ENCODE peak calls at places on chromosomes 7 and 10, in seven cellular contexts. L, J, O, M, Y, W and D are unnamed samples.

GRCh38 chr7:38105874-38106483 is 72.1 kb upstream of the STARD3NL start:
- DNase-seq in J (no peak), Y (no peak), M (peak; percentile 51), W (peak; percentile 80), L (peak; percentile 49), O (peak; percentile 49), D (peak; percentile 26)

GRCh38 chr10:79318369-79318768 is 28.9 kb upstream of the PPIF start:
- DNase-seq in J (no peak), L (no peak), M (no peak), Y (no peak), O (no peak), W (no peak), D (no peak)

GRCh38 chr10:131032329-131033165 is 279.0 kb downstream of the TCERG1L start:
- DNase-seq in Y (no peak), O (no peak), L (no peak), M (no peak), W (no peak), J (no peak), D (no peak)

GRCh38 chr10:119517235-119518141 is 25.0 kb downstream of the RGS10 start:
- DNase-seq in O (peak; percentile 63), L (no peak), Y (no peak), M (peak; percentile 86), W (peak; percentile 18), J (no peak), D (no peak)

GRCh38 chr10:23148214-23148613 is 43.9 kb upstream of the PTF1A start:
- DNase-seq in Y (no peak), M (no peak), L (no peak), W (no peak), O (no peak), J (no peak), D (no peak)

GRCh38 chr7:133561361-133561760 is 308.5 kb downstream of the EXOC4 start:
- DNase-seq in Y (no peak), O (peak; percentile 34), M (no peak), L (no peak), J (no peak), W (peak; percentile 41), D (no peak)

GRCh38 chr7:36638140-36638539 is 86.2 kb downstream of the AOAH start:
- DNase-seq in Y (no peak), M (no peak), O (no peak), W (no peak), L (peak; percentile 84), J (no peak), D (no peak)

GRCh38 chr7:54354436-54354835 is 187.7 kb upstream of the VSTM2A start:
- DNase-seq in L (no peak), W (no peak), M (no peak), O (no peak), J (no peak), Y (no peak), D (no peak)

GRCh38 chr7:30974605-30975256 is 11.0 kb downstream of the GHRHR start:
- DNase-seq in Y (peak; percentile 36), O (peak; percentile 40), M (peak; percentile 53), W (peak; percentile 84), L (peak; percentile 83), J (peak; percentile 86), D (peak; percentile 58)

GRCh38 chr7:94874036-94874745 is 33.2 kb upstream of the PPP1R9A start:
- DNase-seq in Y (no peak), O (no peak), M (no peak), L (no peak), J (no peak), W (peak; percentile 85), D (no peak)

GRCh38 chr7:7883394-7883793 is 85.2 kb upstream of the GLCCI1 start:
- DNase-seq in L (no peak), J (no peak), O (no peak), M (no peak), Y (no peak), W (no peak), D (no peak)

GRCh38 chr10:120583424-120584108 is 126.5 kb downstream of the PLPP4 start:
- DNase-seq in J (peak; percentile 3), Y (no peak), O (no peak), W (no peak), M (no peak), L (no peak), D (no peak)

GRCh38 chr10:373015-373414 is 237.8 kb downstream of the ZMYND11 start:
- DNase-seq in O (peak; percentile 47), J (no peak), Y (no peak), M (peak; percentile 41), W (no peak), L (no peak), D (no peak)

GRCh38 chr10:725786-726185 is 36.3 kb upstream of the DIP2C start:
- DNase-seq in J (no peak), Y (no peak), L (no peak), M (peak; percentile 1), O (no peak), W (peak; percentile 89), D (no peak)

GRCh38 chr7:92723978-92724377 is 112.4 kb downstream of the CDK6 start:
- DNase-seq in J (peak; percentile 58), O (no peak), Y (peak; percentile 39), L (peak; percentile 42), M (peak; percentile 26), W (no peak), D (no peak)

GRCh38 chr7:158849553-158850389 is 6.6 kb upstream of the DYNC2I1 start:
- DNase-seq in L (no peak), O (no peak), Y (no peak), J (no peak), W (no peak), M (no peak), D (no peak)

GRCh38 chr7:133253522-133253882 is 624 bp downstream of the EXOC4 start:
- DNase-seq in W (peak; percentile 25), O (peak; percentile 10), L (no peak), J (no peak), Y (no peak), M (peak; percentile 15), D (peak; percentile 2)

GRCh38 chr7:8295638-8296361 is 33.8 kb upstream of the ICA1 start:
- DNase-seq in J (peak; percentile 56), L (peak; percentile 94), Y (peak; percentile 17), O (peak; percentile 74), M (peak; percentile 82), W (peak; percentile 96), D (peak; percentile 72)

GRCh38 chr10:98556061-98556460 is 109.3 kb upstream of the HPS1 start:
- DNase-seq in O (no peak), Y (no peak), J (no peak), L (no peak), W (no peak), M (peak; percentile 58), D (no peak)

GRCh38 chr10:17516376-17516775 is 62.0 kb upstream of the ST8SIA6 start:
- DNase-seq in J (no peak), O (peak; percentile 34), W (peak; percentile 30), L (no peak), M (peak; percentile 68), Y (no peak), D (no peak)

GRCh38 chr10:77223532-77224460 is 413.8 kb downstream of the KCNMA1 start:
- DNase-seq in L (no peak), W (no peak), Y (no peak), O (no peak), M (no peak), J (no peak), D (no peak)

GRCh38 chr7:608954-609711 is 89.5 kb upstream of the PDGFA start:
- DNase-seq in W (no peak), M (no peak), Y (no peak), O (no peak), L (no peak), J (no peak), D (no peak)

GRCh38 chr10:88089498-88089897 is 226.1 kb downstream of the PTEN start:
- DNase-seq in Y (no peak), M (no peak), O (no peak), W (no peak), L (no peak), J (no peak), D (no peak)
- H3K27ac ChIP-seq in Y (no peak overlapping the region), M (no peak overlapping the region), O (no peak overlapping the region), W (no peak overlapping the region), L (no peak overlapping the region), J (no peak overlapping the region), D (no peak overlapping the region)

DNA sequence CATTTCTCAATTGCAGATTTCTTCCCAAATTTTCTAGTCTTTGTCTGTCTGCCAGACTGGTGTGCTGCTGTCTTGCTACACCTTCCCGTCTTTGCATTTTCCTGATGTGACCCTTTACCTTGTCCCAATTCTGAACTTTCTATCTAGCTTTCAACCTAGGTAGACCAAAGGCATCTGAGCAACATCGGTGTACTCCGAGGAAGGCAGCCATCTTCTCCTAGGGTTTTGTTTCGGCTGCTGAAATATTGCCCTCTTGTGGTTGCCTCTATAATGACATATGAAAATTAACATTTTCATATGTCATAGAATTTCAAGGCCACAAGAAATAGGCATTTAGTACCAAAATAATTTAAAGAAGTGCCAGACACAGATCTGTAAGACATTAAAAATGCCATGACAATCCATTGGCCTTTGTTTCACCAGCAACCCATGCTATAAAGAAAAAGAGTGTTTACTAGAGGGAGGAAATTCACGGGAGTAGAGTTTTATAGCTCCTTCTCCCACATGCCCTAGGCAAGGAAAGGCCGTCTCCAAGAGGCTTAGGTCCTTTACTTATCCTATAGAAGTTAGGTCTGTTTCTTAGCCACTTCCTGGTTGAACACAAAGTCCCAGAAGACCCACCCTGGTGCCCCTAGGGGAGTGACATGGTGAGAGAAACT is 23.4 kb downstream of the OR9A2 start:
- DNase-seq in M (peak; percentile 40), L (peak; percentile 58), J (no peak), Y (no peak), W (peak; percentile 72), O (peak; percentile 44), D (peak; percentile 15)
- H2AK5ac ChIP-seq in M (no peak overlapping the region), L (no peak overlapping the region), J (no peak overlapping the region), Y (no peak overlapping the region), W (no peak overlapping the region), O (no peak overlapping the region), D (no peak overlapping the region)

DNA sequence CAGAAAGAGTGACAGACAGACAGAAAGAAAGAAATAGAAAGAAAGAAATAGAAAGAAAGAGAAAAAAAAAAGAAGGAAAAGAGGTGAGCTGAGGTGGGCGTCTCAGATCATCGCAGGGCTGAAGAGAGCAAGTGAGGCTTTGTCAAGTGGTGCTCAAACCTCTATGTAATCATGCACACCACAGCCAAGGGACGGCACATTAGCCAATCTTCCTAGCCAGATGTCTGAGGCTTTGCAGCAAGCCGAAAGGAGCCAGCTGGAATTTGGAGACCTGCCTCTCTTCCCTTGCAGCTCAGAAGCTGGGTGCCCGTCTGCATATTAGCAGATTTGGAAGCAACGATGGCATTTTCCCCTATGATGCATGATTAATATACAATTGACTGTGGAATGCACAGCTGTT is 52.5 kb downstream of the ADRA2A start:
- DNase-seq in Y (no peak), O (no peak), L (no peak), W (no peak), J (peak; percentile 24), M (no peak), D (no peak)
- H3K27ac ChIP-seq in Y (no peak overlapping the region), O (no peak overlapping the region), L (no peak overlapping the region), W (no peak overlapping the region), J (no peak overlapping the region), M (no peak overlapping the region), D (no peak overlapping the region)

GRCh38 chr7:1862560-1862959 is 192.5 kb downstream of the ELFN1 start:
- DNase-seq in M (no peak), J (no peak), Y (no peak), O (no peak), L (no peak), W (no peak), D (no peak)
- H2AK5ac ChIP-seq in M (no peak overlapping the region), J (no peak overlapping the region), Y (no peak overlapping the region), O (no peak overlapping the region), L (no peak overlapping the region), W (no peak overlapping the region), D (peak overlapping the region; percentile 84)

GRCh38 chr10:5450605-5451384 is 38.4 kb downstream of the NET1 start:
- DNase-seq in Y (no peak), O (no peak), J (no peak), L (no peak), W (peak; percentile 69), M (no peak), D (no peak)
- H3K27ac ChIP-seq in Y (no peak overlapping the region), O (no peak overlapping the region), J (no peak overlapping the region), L (no peak overlapping the region), W (peak overlapping the region; percentile 67), M (no peak overlapping the region), D (no peak overlapping the region)